ENCODE peak calls at places on chromosomes 12 and 14, in seven cellular contexts. U is BE2C; O is mesenchymal stem cell; S is HAP-1; B is CD8-positive, alpha-beta T cell; F is body of pancreas; V is stomach. A is an unnamed sample. For H3K9me3 and H3K27me3, the result is how much of the 10 kb centered on the place peaks cover.

GRCh38 chr12:47907851-47908454 is 3.2 kb upstream of the VDR start:
- DNase-seq in F (no peak), U (no peak), V (no peak), S (no peak), B (no peak), O (no peak), A (no peak)

GRCh38 chr12:3315201-3315661 is 175.8 kb upstream of the PRMT8 start:
- DNase-seq in B (no peak), U (peak), V (peak), F (peak), O (no peak), S (no peak), A (no peak)

GRCh38 chr14:105201928-105202513 is 20.9 kb upstream of the NUDT14 start:
- DNase-seq in O (no peak), U (peak), F (no peak), B (no peak), V (no peak), S (no peak), A (no peak)

GRCh38 chr12:88207921-88208640 is 66.0 kb downstream of the TMTC3 start:
- DNase-seq in U (no peak), B (no peak), O (peak), V (no peak), F (peak), S (no peak), A (no peak)

GRCh38 chr12:88185988-88186387 is 43.9 kb downstream of the TMTC3 start:
- DNase-seq in B (no peak), O (peak), U (no peak), V (no peak), S (no peak), F (no peak), A (no peak)

GRCh38 chr12:48988030-48988649 is 10.0 kb downstream of the WNT1 start:
- DNase-seq in V (peak), F (peak), U (peak), S (peak), B (peak), O (peak), A (peak)

GRCh38 chr12:88057994-88058718 is 29.0 kb upstream of the C12orf50 start:
- DNase-seq in U (no peak), V (no peak), F (no peak), O (no peak), B (no peak), S (no peak), A (no peak)

GRCh38 chr14:65565948-65566347 is 153.4 kb downstream of the FUT8 start:
- DNase-seq in F (no peak), U (no peak), S (no peak), V (no peak), B (no peak), O (no peak), A (no peak)

GRCh38 chr14:51582437-51582836 is 69.3 kb upstream of the FRMD6 start:
- DNase-seq in V (no peak), S (no peak), B (no peak), F (no peak), U (no peak), O (peak), A (no peak)

GRCh38 chr12:109723311-109723791 is 9.7 kb downstream of the FAM222A start:
- DNase-seq in U (no peak), V (peak), B (no peak), F (peak), S (no peak), O (no peak), A (no peak)

GRCh38 chr14:101074124-101075024 is 170.9 kb upstream of the RTL1 start:
- DNase-seq in V (peak), B (no peak), S (no peak), F (no peak), U (no peak), O (no peak), A (no peak)

GRCh38 chr12:24424889-24425600 is 475.6 kb upstream of the SOX5 start:
- DNase-seq in F (no peak), O (peak), V (no peak), B (no peak), S (no peak), U (no peak), A (no peak)

GRCh38 chr14:33938131-33938949 is 12.5 kb downstream of the EGLN3 start:
- DNase-seq in F (peak), V (peak), U (peak), S (peak), O (peak), B (no peak), A (no peak)

GRCh38 chr12:104348994-104349494 is 45.5 kb downstream of the EID3 start:
- DNase-seq in V (no peak), U (no peak), B (no peak), O (no peak), F (no peak), S (no peak), A (no peak)

GRCh38 chr12:103268831-103269514 is 226.8 kb downstream of the C12orf42 start:
- DNase-seq in U (peak), S (no peak), V (no peak), B (no peak), O (no peak), F (no peak), A (no peak)

GRCh38 chr14:103115845-103116572 is 7.3 kb upstream of the TNFAIP2 start:
- DNase-seq in S (no peak), V (no peak), O (peak), B (no peak), U (no peak), F (no peak), A (no peak)

GRCh38 chr14:23005861-23006534 is 3.9 kb downstream of the C14orf93 start:
- DNase-seq in U (no peak), O (no peak), S (no peak), B (no peak), V (no peak), F (no peak), A (no peak)

GRCh38 chr14:95197498-95198010 is 40.2 kb upstream of the DICER1 start:
- DNase-seq in F (no peak), B (no peak), S (no peak), O (no peak), U (no peak), V (peak), A (no peak)

GRCh38 chr14:100741956-100742355 is 15.3 kb downstream of the DLK1 start:
- DNase-seq in V (no peak), S (no peak), F (no peak), U (no peak), B (no peak), O (peak), A (no peak)

GRCh38 chr14:36955967-36956366 is 216.4 kb downstream of the SLC25A21 start:
- DNase-seq in F (no peak), B (no peak), S (no peak), O (no peak), U (no peak), V (no peak), A (no peak)

GRCh38 chr14:25400607-25401206 is 350.8 kb upstream of the STXBP6 start:
- DNase-seq in S (peak), U (peak), B (peak), F (peak), O (peak), V (peak), A (no peak)

GRCh38 chr12:18864900-18865561 is 127.1 kb downstream of the CAPZA3 start:
- DNase-seq in U (peak), O (peak), F (peak), B (no peak), V (no peak), S (no peak), A (no peak)

GRCh38 chr14:93073833-93074769 is 41.6 kb downstream of the ITPK1 start:
- DNase-seq in B (no peak), S (no peak), V (no peak), U (no peak), F (peak), O (peak), A (no peak)

GRCh38 chr14:74346341-74346740 is 1.9 kb upstream of the VRTN start:
- DNase-seq in F (no peak), S (peak), O (no peak), B (no peak), V (no peak), U (no peak), A (no peak)

GRCh38 chr14:106631886-106632285 is 1105.5 kb downstream of the TMEM121 start:
- DNase-seq in O (no peak), F (no peak), S (no peak), U (no peak), B (no peak), V (no peak), A (no peak)
- H3K9me3 ChIP-seq in O (under half), F (under half), S (under half), U (under half), B (under half), V (under half), A (under half)

DNA sequence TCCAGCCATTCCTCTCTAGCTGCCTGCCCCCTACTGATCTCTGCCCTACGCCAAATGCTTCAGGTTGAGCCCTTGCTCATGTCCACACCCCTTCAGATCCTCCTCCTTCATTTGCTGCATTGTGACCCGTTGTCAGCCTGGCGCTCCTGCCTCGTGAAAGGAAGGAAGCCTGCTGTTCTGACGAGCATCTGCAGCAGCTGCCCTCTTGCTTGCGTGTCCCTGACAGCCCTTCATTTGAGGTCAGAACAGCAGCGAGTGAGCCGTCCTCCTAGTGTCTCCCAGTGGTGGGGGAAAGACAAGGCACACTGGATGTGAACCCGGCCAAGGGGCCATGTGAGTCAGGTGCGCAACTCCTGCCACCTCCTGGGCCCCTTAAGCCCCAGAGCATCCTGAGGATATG is 3.0 kb upstream of the PIANP start:
- DNase-seq in S (peak), U (peak), B (no peak), F (no peak), O (peak), V (no peak), A (no peak)
- H3K27me3 ChIP-seq in S (under half), U (under half), B (under half), F (under half), O (under half), V (half or more), A (under half)

DNA sequence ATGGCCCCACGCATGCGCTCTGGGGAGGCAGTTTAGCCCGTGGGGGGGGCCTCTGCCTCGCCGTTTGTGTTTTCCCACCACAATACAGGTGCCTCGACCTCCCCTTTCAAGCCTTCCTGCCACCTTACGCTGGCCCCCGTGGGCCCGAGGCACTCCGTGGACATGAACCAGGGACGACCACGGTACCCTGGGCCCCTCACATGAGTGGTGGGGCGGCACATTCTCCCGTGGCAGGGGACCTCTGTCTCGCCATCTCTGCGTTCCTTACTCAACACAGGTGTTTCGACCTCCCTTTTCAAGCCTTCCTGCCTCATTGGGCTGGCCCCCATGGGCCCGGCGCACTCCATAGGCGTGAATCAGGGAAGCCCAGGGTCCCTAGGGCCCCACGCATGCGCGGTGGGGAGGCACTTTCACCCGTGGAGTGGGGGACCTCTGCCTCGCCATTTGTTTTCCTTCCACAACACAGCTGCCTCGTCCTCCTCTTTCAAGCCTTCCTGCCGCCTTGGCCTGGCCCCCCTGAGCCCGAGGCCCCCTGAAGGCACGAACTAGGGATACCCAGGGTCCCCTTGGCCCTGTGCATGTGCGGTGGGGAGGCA is 339.5 kb downstream of the ALG10 start:
- DNase-seq in U (no peak), F (no peak), V (no peak), S (no peak), O (no peak), B (no peak), A (no peak)
- H3K9me3 ChIP-seq in U (under half), F (half or more), V (half or more), S (under half), O (under half), B (under half), A (under half)

GRCh38 chr14:85533821-85534271 is 3.9 kb downstream of the FLRT2 start:
- DNase-seq in B (no peak), O (peak), S (peak), F (peak), V (no peak), U (peak), A (no peak)

GRCh38 chr14:85535316-85535715 is 5.4 kb downstream of the FLRT2 start:
- DNase-seq in B (no peak), U (no peak), S (no peak), V (no peak), O (peak), F (no peak), A (no peak)

GRCh38 chr14:85532981-85533820 is 3.3 kb downstream of the FLRT2 start:
- DNase-seq in U (no peak), V (peak), O (peak), F (peak), S (peak), B (no peak), A (no peak)

GRCh38 chr14:85534914-85535313 is 5.0 kb downstream of the FLRT2 start:
- DNase-seq in B (no peak), U (no peak), V (no peak), O (peak), S (peak), F (no peak), A (no peak)

DNA sequence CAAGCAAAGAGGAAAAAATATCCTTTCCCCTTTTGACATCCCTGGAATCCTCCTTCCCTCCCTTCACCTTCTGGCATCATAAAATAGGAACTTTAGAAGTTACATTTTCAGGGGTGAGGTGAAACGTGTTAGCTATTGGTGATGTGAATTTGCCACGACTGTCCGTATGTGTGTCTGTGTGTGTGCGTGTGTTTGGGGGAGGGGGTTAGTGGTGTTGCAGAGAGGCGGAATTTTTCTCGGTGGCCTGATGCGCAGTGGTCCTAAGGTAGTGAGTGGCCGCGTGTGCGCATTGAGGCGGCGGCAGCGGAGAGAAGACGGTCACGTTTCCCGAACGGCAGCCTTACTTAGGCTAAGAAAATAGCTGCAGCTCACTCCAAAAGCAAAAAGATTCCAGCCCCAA is 4.5 kb downstream of the FLRT2 start:
- DNase-seq in V (no peak), U (no peak), B (no peak), S (peak), F (no peak), O (peak), A (no peak)
- H3K27me3 ChIP-seq in V (half or more), U (half or more), B (under half), S (under half), F (under half), O (under half), A (under half)

A was measured in effector memory CD4-positive, alpha-beta T cell.